ENCODE peak calls at places on chromosomes 7 and 10, in six cellular contexts. D is MCF 10A, O is SK-N-SH, U is chondrocyte, V is epithelial cell of esophagus, I is HFF-Myc. N is an unnamed sample.

GRCh38 chr7:151132461-151133205 is 34.9 kb downstream of the GBX1 start:
- DNase-seq in D (no peak), O (no peak), U (peak), V (no peak), I (no peak), N (no peak)

GRCh38 chr7:123770378-123770777 is 21.6 kb upstream of the WASL start:
- DNase-seq in D (peak), O (no peak), U (no peak), V (peak), I (no peak), N (peak)

GRCh38 chr10:79191951-79192676 is 123.3 kb downstream of the ZMIZ1 start:
- DNase-seq in D (peak), O (no peak), U (no peak), V (no peak), I (no peak), N (no peak)

GRCh38 chr7:54249686-54250085 is 292.5 kb upstream of the VSTM2A start:
- DNase-seq in D (no peak), O (peak), U (no peak), V (no peak), I (no peak), N (no peak)

GRCh38 chr10:85916192-85916747 is 450.3 kb downstream of the GRID1 start:
- DNase-seq in D (no peak), O (peak), U (no peak), V (no peak), I (no peak), N (no peak)

GRCh38 chr7:39650676-39651075 is 27.3 kb downstream of the RALA start:
- DNase-seq in D (peak), O (no peak), U (no peak), V (no peak), I (peak), N (no peak)

GRCh38 chr10:112557197-112557596 is 110.2 kb downstream of the VTI1A start:
- DNase-seq in D (no peak), O (no peak), U (no peak), V (no peak), I (no peak), N (no peak)

GRCh38 chr7:98126311-98127142 is 19.9 kb downstream of the LMTK2 start:
- DNase-seq in D (no peak), O (no peak), U (no peak), V (no peak), I (no peak), N (no peak)

GRCh38 chr7:43531700-43532099 is 51.2 kb upstream of the STK17A start:
- DNase-seq in D (no peak), O (peak), U (no peak), V (no peak), I (no peak), N (no peak)

GRCh38 chr7:132298782-132299181 is 277.5 kb downstream of the PLXNA4 start:
- DNase-seq in D (peak), O (no peak), U (no peak), V (peak), I (no peak), N (no peak)

GRCh38 chr10:119325131-119325530 is 117.8 kb downstream of the GRK5 start:
- DNase-seq in D (peak), O (no peak), U (no peak), V (peak), I (no peak), N (no peak)

GRCh38 chr10:24822557-24822956 is 98.9 kb upstream of the ARHGAP21 start:
- DNase-seq in D (no peak), O (no peak), U (no peak), V (no peak), I (no peak), N (no peak)

GRCh38 chr10:113177936-113178335 is 227.9 kb downstream of the TCF7L2 start:
- DNase-seq in D (no peak), O (no peak), U (no peak), V (no peak), I (no peak), N (no peak)

GRCh38 chr10:53978292-53978691 is 822.7 kb downstream of the PCDH15 start:
- DNase-seq in D (no peak), O (no peak), U (no peak), V (no peak), I (no peak), N (no peak)

GRCh38 chr10:102644066-102644645 is at the start of gene TRIM8:
- DNase-seq in D (peak), O (peak), U (peak), V (peak), I (no peak), N (no peak)

GRCh38 chr10:127243490-127244272 is 47.3 kb upstream of the INSYN2A start:
- DNase-seq in D (peak), O (peak), U (no peak), V (peak), I (peak), N (no peak)

GRCh38 chr7:107100824-107101223 is 56.3 kb downstream of the PRKAR2B start:
- DNase-seq in D (no peak), O (no peak), U (no peak), V (no peak), I (no peak), N (no peak)

GRCh38 chr7:149161241-149161848 is 14.1 kb downstream of the ZNF398 start:
- DNase-seq in D (no peak), O (no peak), U (no peak), V (peak), I (no peak), N (no peak)

GRCh38 chr10:116201011-116201410 is 72.0 kb downstream of the GFRA1 start:
- DNase-seq in D (no peak), O (no peak), U (no peak), V (no peak), I (no peak), N (peak)

GRCh38 chr7:155002411-155003214 is at the start of gene PAXIP1:
- DNase-seq in D (peak), O (peak), U (no peak), V (peak), I (no peak), N (no peak)

GRCh38 chr10:35640951-35641429 is 1.1 kb downstream of the FZD8 start:
- DNase-seq in D (peak), O (peak), U (peak), V (peak), I (peak), N (peak)
- TF ChIP-seq CTCF in D (no peak), O (peak), U (no peak), V (peak), I (no peak), N (peak)

GRCh38 chr7:40833541-40834234 is 698.9 kb downstream of the SUGCT start:
- DNase-seq in D (no peak), O (no peak), U (no peak), V (peak), I (no peak), N (no peak)
- TF ChIP-seq CTCF in D (peak), O (peak), U (peak), V (peak), I (peak), N (peak)

DNA sequence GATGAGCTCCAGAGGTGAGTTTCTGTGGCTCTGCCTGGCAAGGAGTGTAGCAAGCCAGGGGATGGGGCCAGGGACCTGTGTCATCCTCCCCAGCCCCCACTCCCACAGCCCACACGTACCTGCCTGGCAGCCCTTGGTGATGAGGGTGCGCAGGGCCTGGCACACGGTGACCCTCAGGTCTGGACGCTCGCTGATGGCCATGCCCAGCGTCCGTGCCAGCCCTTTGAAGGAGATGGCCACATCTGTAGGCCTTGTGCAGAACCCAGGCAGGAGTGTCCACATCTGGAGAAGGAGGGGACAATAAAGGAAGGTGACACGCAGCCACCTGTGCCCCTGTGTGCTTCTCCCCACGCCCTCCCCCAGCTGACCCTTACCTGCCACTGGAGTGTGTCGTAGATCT is 27.7 kb downstream of the RRP12 start:
- DNase-seq in D (no peak), O (no peak), U (no peak), V (no peak), I (no peak), N (no peak)
- TF ChIP-seq CTCF in D (no peak), O (no peak), U (no peak), V (no peak), I (no peak), N (no peak)

GRCh38 chr10:100043796-100044195 is 34.0 kb upstream of the DNMBP start:
- DNase-seq in D (peak), O (no peak), U (no peak), V (peak), I (peak), N (peak)
- TF ChIP-seq CTCF in D (no peak), O (no peak), U (no peak), V (no peak), I (no peak), N (no peak)

DNA sequence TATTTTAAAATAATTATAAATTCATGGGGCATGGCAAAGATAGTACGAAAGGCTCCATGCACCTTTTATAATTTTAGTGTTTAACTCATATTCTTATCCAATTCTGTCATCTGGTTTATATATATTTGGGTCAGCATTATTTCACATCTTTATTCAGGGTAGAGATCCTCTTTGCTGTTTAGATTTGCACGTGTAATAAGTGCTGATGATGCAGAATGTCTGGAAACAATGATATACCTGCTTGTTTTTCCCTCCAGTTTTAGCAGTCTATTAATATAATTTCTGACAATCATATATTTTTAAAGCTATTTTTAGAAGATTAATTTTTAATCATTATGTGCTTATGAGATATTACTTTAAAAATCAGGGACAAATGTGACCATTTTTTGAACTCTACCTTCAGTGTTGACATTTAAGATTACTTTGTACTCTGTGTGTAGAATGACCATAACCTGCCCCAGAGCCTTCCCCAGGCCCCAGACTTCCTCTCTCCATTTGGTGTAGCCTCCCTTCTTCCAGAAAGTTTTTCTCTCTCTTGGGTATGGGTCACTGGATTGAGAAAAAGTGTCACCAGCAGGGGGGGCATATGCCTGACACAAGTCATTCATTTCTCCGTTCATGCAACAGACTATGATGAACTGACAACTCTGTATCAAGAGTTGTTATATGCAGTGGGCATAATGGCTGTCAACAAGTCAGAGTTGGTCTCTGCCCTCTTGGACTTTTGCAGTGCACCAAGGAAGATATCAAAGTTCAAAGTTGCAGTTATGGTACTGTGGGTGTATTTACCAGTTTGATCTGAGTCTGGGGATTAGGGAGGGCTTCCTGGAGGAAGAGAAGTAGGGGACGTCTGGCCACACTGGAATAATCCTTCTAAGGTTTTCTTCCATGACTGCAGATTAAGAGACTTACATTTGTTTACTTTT is 192.6 kb upstream of the CCDC6 start:
- DNase-seq in D (peak), O (peak), U (no peak), V (peak), I (no peak), N (no peak)
- TF ChIP-seq CTCF in D (peak), O (peak), U (peak), V (peak), I (no peak), N (peak)

DNA sequence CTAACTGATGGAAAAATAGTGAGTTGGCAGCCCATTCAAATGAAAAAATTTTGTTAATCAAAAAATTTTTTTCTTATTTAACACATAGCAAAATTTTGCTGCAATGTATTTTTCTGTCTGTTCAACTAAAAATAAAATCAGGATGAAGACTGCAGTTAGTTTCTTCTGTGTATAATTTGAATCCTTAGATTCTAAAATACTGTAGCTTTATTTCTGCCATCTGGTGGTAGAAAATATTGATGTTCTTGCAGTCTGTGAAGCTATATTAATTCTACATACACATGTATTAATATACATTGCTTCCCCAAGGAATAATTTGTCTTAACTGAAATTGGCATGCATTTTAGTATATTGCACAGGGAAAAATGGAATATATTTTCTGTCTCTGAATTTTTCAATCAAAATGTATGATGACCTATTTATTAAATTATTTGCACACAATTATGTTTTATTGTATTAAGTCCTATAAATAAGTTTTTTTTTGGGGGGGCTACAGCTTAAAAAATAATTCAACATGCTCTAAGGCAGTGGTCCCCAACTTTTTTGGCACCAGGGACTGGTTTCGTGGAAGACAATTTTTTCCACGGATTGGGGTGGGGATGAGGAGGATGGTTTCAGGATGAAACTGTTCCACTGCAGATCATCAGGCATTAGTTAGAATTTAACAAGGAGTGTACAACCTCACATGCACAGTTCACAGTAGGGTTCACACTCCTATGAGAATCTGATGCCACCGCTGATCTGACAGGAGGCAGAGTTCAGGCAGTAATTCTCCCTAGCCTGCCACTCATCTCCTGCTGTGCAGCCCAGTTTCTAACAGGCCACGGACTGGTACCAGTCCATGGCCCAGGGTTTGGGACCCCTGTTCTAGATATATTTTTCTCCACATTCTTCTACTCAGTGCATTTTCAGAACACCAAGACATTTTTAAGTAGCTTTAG is 119.4 kb downstream of the GNAT3 start:
- DNase-seq in D (peak), O (peak), U (no peak), V (peak), I (no peak), N (no peak)
- TF ChIP-seq CTCF in D (peak), O (peak), U (peak), V (peak), I (peak), N (peak)

GRCh38 chr7:74203157-74203556 is 6.6 kb upstream of the LAT2 start:
- DNase-seq in D (peak), O (peak), U (peak), V (peak), I (no peak), N (peak)
- TF ChIP-seq CTCF in D (peak), O (peak), U (peak), V (peak), I (peak), N (peak)

GRCh38 chr10:106789623-106790022 is 374.9 kb downstream of the SORCS1 start:
- DNase-seq in D (no peak), O (no peak), U (no peak), V (no peak), I (no peak), N (no peak)

DNA sequence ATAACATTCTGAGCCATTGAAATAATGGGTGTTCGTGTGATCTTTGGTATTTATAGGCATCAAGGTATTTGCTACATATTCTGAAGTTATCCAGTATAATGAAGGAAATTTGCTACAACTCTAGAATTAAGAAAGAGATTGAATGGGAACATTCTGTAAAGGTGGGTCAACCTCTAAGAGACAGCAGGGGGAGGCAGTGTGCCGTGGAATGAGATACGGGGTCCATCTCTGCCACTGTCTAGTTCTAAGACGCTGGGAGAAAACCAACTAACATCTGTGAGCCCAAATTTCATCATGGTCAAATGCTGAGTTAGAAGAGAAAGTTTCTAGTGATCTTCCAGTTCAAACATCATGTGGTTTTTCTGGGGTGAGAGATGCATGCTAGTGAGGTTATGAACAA is 368.9 kb downstream of the SORCS1 start:
- DNase-seq in D (peak), O (peak), U (no peak), V (no peak), I (no peak), N (no peak)
- TF ChIP-seq CTCF in D (peak), O (peak), U (peak), V (no peak), I (no peak), N (no peak)